ENCODE peak calls at places on chromosomes 5 and 9, in four cellular contexts. One of them, this sample, is unnamed.

GRCh38 chr5:61591859-61592258 is 259.8 kb downstream of the ZSWIM6 start:
- DNase-seq in mesenchymal stem cell: no peak
- DNase-seq in H9: no peak
- DNase-seq in neuronal stem cell: no peak
- DNase-seq in this sample: no peak

GRCh38 chr9:7782390-7783120 is 17.0 kb downstream of the DMAC1 start:
- DNase-seq in mesenchymal stem cell: no peak
- DNase-seq in H9: no peak
- DNase-seq in neuronal stem cell: no peak
- DNase-seq in this sample: no peak

GRCh38 chr9:95029251-95029650 is 288.3 kb downstream of the FANCC start:
- DNase-seq in mesenchymal stem cell: no peak
- DNase-seq in H9: no peak
- DNase-seq in neuronal stem cell: no peak
- DNase-seq in this sample: no peak

GRCh38 chr9:110029422-110029814 is 178.5 kb downstream of the C9orf152 start:
- DNase-seq in mesenchymal stem cell: peak; percentile 96
- DNase-seq in H9: no peak
- DNase-seq in neuronal stem cell: no peak
- DNase-seq in this sample: peak; percentile 85

GRCh38 chr9:137269231-137269772 is 8.2 kb upstream of the TOR4A start:
- DNase-seq in mesenchymal stem cell: peak; percentile 92
- DNase-seq in H9: no peak
- DNase-seq in neuronal stem cell: no peak
- DNase-seq in this sample: peak; percentile 60

GRCh38 chr5:125411163-125412050 is 665.0 kb upstream of the ZNF608 start:
- DNase-seq in mesenchymal stem cell: peak; percentile 57
- DNase-seq in H9: no peak
- DNase-seq in neuronal stem cell: no peak
- DNase-seq in this sample: peak; percentile 39

GRCh38 chr5:112276996-112277395 is 142.1 kb downstream of the EPB41L4A start:
- DNase-seq in mesenchymal stem cell: no peak
- DNase-seq in H9: peak; percentile 35
- DNase-seq in neuronal stem cell: no peak
- DNase-seq in this sample: no peak

GRCh38 chr5:84602371-84602771 is 217.7 kb upstream of the EDIL3 start:
- DNase-seq in mesenchymal stem cell: no peak
- DNase-seq in H9: no peak
- DNase-seq in neuronal stem cell: no peak
- DNase-seq in this sample: no peak

GRCh38 chr5:13676531-13676930 is 268.0 kb downstream of the DNAH5 start:
- DNase-seq in mesenchymal stem cell: no peak
- DNase-seq in H9: no peak
- DNase-seq in neuronal stem cell: no peak
- DNase-seq in this sample: no peak

GRCh38 chr9:113176748-113177147 is 25.9 kb downstream of the SLC31A2 start:
- DNase-seq in mesenchymal stem cell: no peak
- DNase-seq in H9: no peak
- DNase-seq in neuronal stem cell: no peak
- DNase-seq in this sample: no peak

GRCh38 chr5:16886366-16886736 is 49.7 kb downstream of the MYO10 start:
- DNase-seq in mesenchymal stem cell: peak; percentile 89
- DNase-seq in H9: no peak
- DNase-seq in neuronal stem cell: no peak
- DNase-seq in this sample: peak; percentile 90

GRCh38 chr9:95834281-95834907 is 41.1 kb upstream of the ERCC6L2 start:
- DNase-seq in mesenchymal stem cell: no peak
- DNase-seq in H9: no peak
- DNase-seq in neuronal stem cell: no peak
- DNase-seq in this sample: peak; percentile 61

GRCh38 chr5:139473105-139473504 is 2.3 kb downstream of the SMIM33 start:
- DNase-seq in mesenchymal stem cell: no peak
- DNase-seq in H9: peak; percentile 81
- DNase-seq in neuronal stem cell: peak; percentile 57
- DNase-seq in this sample: no peak

GRCh38 chr9:36158122-36158521 is 11.1 kb upstream of the CCIN start:
- DNase-seq in mesenchymal stem cell: no peak
- DNase-seq in H9: no peak
- DNase-seq in neuronal stem cell: no peak
- DNase-seq in this sample: peak; percentile 33

GRCh38 chr9:134418354-134418753 is 92.1 kb downstream of the RXRA start:
- DNase-seq in mesenchymal stem cell: no peak
- DNase-seq in H9: no peak
- DNase-seq in neuronal stem cell: no peak
- DNase-seq in this sample: no peak

GRCh38 chr9:137368431-137369110 is 54.4 kb downstream of the EXD3 start:
- DNase-seq in mesenchymal stem cell: no peak
- DNase-seq in H9: peak; percentile 26
- DNase-seq in neuronal stem cell: no peak
- DNase-seq in this sample: no peak

GRCh38 chr9:8857330-8858249 is 1058.0 kb upstream of the DMAC1 start:
- DNase-seq in mesenchymal stem cell: peak; percentile 55
- DNase-seq in H9: peak; percentile 74
- DNase-seq in neuronal stem cell: peak; percentile 69
- DNase-seq in this sample: no peak

GRCh38 chr5:137199966-137200365 is 299.2 kb downstream of the SPOCK1 start:
- DNase-seq in mesenchymal stem cell: no peak
- DNase-seq in H9: no peak
- DNase-seq in neuronal stem cell: no peak
- DNase-seq in this sample: peak; percentile 60
- H4K91ac ChIP-seq in mesenchymal stem cell: no peak overlapping the region
- H4K91ac ChIP-seq in H9: no peak overlapping the region
- H4K91ac ChIP-seq in neuronal stem cell: no peak overlapping the region
- H4K91ac ChIP-seq in this sample: no peak overlapping the region

DNA sequence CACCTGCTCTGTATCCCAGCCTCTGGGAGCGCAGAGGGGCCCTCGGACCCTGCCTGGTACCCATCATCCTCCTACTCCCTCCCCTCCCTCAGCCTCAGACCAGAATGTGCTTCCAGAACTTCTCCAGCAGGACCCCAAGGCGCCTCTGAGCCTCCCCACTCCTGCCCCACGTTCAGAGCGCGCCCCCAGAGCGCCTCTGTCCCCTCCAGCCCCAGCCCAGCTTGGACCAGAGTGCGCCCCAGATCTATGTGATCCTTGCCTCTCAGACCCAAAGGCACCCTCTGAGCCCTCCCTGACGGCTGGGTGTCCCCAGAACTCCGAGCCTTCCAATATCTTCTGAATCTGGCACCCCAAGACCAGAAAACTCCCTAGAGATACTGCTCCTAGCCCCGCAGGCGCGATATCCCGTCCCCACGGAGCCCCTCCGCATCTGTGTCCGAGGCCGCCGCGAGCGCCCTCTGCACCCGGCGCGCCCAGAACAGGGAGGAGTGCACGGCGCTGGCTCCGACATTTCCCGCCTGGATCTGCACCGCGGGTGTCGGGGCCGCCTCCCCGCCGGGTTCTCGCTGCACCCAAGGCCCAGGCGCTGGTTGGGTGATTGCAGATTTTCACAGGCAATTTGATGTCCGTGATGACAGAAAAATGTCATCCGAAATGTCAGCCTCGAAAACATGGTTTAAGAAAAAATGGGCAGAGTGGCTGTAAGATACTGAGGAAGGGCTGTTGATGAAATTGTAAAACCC is 522 bp downstream of the BHMT start:
- DNase-seq in mesenchymal stem cell: no peak
- DNase-seq in H9: peak; percentile 33
- DNase-seq in neuronal stem cell: no peak
- DNase-seq in this sample: no peak
- H3K4me2 ChIP-seq in mesenchymal stem cell: no peak overlapping the region
- H3K4me2 ChIP-seq in H9: peak overlapping the region; percentile 49
- H3K4me2 ChIP-seq in neuronal stem cell: peak overlapping the region; percentile 96
- H3K4me2 ChIP-seq in this sample: no peak overlapping the region

DNA sequence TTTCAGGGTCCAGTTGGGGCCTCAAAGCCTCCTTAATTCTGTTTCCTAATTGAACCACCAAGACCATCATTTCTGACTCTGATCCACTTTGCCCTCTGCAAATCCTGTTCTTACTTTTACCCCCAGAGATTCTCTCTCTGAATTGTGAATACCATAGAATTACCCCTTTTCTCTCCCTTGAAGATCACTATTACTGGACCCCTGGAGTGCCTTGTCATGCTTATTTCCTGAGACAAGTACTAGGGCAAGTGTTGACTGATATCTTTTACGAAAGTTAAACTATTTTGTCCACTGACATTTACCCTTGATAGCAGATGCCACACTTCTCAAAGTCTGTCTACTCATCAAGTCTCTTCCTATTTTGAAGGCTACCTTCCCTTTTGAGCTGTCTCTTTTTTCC is 246.9 kb upstream of the PTGER4 start:
- DNase-seq in mesenchymal stem cell: no peak
- DNase-seq in H9: no peak
- DNase-seq in neuronal stem cell: no peak
- DNase-seq in this sample: no peak
- H3K4me1 ChIP-seq in mesenchymal stem cell: no peaks in the 10 kb centered on the region
- H3K4me1 ChIP-seq in H9: peaks cover 2% of the 10 kb centered on the region
- H3K4me1 ChIP-seq in neuronal stem cell: no peaks in the 10 kb centered on the region
- H3K4me1 ChIP-seq in this sample: no peaks in the 10 kb centered on the region

GRCh38 chr9:114343471-114344187 is 14.0 kb downstream of the ORM2 start:
- DNase-seq in mesenchymal stem cell: peak; percentile 48
- DNase-seq in H9: no peak
- DNase-seq in neuronal stem cell: no peak
- DNase-seq in this sample: peak; percentile 72
- H4K91ac ChIP-seq in mesenchymal stem cell: no peak overlapping the region
- H4K91ac ChIP-seq in H9: no peak overlapping the region
- H4K91ac ChIP-seq in neuronal stem cell: no peak overlapping the region
- H4K91ac ChIP-seq in this sample: no peak overlapping the region

DNA sequence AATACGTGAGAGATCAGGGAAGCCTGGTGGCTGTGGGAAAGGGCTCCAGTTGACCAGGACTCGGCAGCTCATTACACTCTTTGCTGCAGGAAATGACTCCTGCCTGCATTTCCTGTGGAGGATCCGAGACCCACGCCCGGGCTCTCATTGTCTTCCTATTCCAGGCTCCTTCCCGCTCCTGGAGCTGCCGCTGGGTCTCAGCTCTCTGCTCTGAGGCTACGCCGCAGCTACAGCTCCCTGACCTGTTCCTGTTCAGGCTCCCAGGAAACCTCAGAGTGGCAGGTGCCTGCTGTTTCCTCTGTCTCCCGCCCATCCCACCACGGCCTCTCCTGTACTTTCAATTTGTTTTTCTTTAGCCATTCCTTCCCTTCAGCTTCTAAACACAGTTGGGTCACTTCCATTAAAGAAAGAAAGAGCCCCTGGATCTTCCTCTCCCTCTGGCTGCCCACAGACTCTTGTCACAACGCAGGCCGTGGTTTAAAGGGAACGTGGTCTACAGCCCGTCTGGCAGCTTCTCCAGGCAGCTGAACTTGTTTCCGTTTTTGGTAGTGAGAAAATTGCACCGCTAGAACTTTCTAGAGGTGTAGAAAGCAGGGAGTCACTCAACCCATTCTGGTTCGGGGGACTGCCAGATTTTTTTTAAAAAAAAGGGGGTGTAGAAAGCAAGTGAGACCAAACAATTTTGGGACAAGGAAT is 71.4 kb downstream of the IL6ST start:
- DNase-seq in mesenchymal stem cell: no peak
- DNase-seq in H9: peak; percentile 65
- DNase-seq in neuronal stem cell: no peak
- DNase-seq in this sample: no peak
- H3K4me2 ChIP-seq in mesenchymal stem cell: no peak overlapping the region
- H3K4me2 ChIP-seq in H9: no peak overlapping the region
- H3K4me2 ChIP-seq in neuronal stem cell: no peak overlapping the region
- H3K4me2 ChIP-seq in this sample: peak overlapping the region; percentile 55

GRCh38 chr9:38027714-38028113 is 41.3 kb downstream of the SHB start:
- DNase-seq in mesenchymal stem cell: no peak
- DNase-seq in H9: no peak
- DNase-seq in neuronal stem cell: no peak
- DNase-seq in this sample: no peak

GRCh38 chr9:38025166-38025565 is 43.9 kb downstream of the SHB start:
- DNase-seq in mesenchymal stem cell: no peak
- DNase-seq in H9: no peak
- DNase-seq in neuronal stem cell: no peak
- DNase-seq in this sample: no peak

GRCh38 chr9:38024036-38024681 is 44.9 kb downstream of the SHB start:
- DNase-seq in mesenchymal stem cell: peak; percentile 92
- DNase-seq in H9: peak; percentile 43
- DNase-seq in neuronal stem cell: no peak
- DNase-seq in this sample: peak; percentile 94

GRCh38 chr9:38026840-38027527 is 42.0 kb downstream of the SHB start:
- DNase-seq in mesenchymal stem cell: no peak
- DNase-seq in H9: no peak
- DNase-seq in neuronal stem cell: no peak
- DNase-seq in this sample: no peak

GRCh38 chr9:38026021-38026809 is 42.8 kb downstream of the SHB start:
- DNase-seq in mesenchymal stem cell: peak; percentile 97
- DNase-seq in H9: peak; percentile 67
- DNase-seq in neuronal stem cell: no peak
- DNase-seq in this sample: peak; percentile 98
- H3K4me1 ChIP-seq in mesenchymal stem cell: peaks cover 68% of the 10 kb centered on the region
- H3K4me1 ChIP-seq in H9: peaks cover 25% of the 10 kb centered on the region
- H3K4me1 ChIP-seq in neuronal stem cell: peaks cover 32% of the 10 kb centered on the region
- H3K4me1 ChIP-seq in this sample: peaks cover 59% of the 10 kb centered on the region

GRCh38 chr5:9627541-9627940 is 2.6 kb downstream of the TAS2R1 start:
- DNase-seq in mesenchymal stem cell: no peak
- DNase-seq in H9: no peak
- DNase-seq in neuronal stem cell: no peak
- DNase-seq in this sample: no peak

GRCh38 chr5:9624196-9624947 is 5.8 kb downstream of the TAS2R1 start:
- DNase-seq in mesenchymal stem cell: peak; percentile 10
- DNase-seq in H9: no peak
- DNase-seq in neuronal stem cell: no peak
- DNase-seq in this sample: peak; percentile 15

GRCh38 chr5:9626955-9627354 is 3.2 kb downstream of the TAS2R1 start:
- DNase-seq in mesenchymal stem cell: no peak
- DNase-seq in H9: no peak
- DNase-seq in neuronal stem cell: no peak
- DNase-seq in this sample: no peak

GRCh38 chr5:9632495-9632894 is 2.3 kb upstream of the TAS2R1 start:
- DNase-seq in mesenchymal stem cell: no peak
- DNase-seq in H9: no peak
- DNase-seq in neuronal stem cell: no peak
- DNase-seq in this sample: no peak

DNA sequence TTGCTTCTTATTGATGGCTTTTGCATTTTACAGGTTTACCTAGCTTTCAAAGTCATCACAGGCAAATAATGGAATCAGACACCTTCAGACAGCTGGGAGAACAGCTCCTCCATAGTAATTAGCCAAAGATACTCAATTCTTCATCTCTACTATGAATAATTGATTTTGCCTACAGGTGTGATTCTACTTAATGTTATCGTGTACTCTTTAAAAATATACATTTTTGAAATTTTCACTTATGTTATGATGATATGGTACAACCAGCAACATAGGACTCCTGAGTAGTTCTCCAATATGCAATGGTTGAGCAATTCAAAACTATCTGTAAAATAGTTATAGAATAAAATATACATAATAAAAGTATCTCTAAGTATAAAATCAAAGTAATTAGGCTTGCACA is at the start of gene TAS2R1:
- DNase-seq in mesenchymal stem cell: no peak
- DNase-seq in H9: no peak
- DNase-seq in neuronal stem cell: no peak
- DNase-seq in this sample: no peak
- H4K91ac ChIP-seq in mesenchymal stem cell: no peak within 1 kb of the TSS
- H4K91ac ChIP-seq in H9: no peak within 1 kb of the TSS
- H4K91ac ChIP-seq in neuronal stem cell: no peak within 1 kb of the TSS
- H4K91ac ChIP-seq in this sample: no peak within 1 kb of the TSS

This sample was measured in IMR-90.